ENCODE peak calls at places on chromosomes 11 and 22, in seven cellular contexts. One of them, this sample, is unnamed.

GRCh38 chr22:29782061-29782845 is 15.1 kb downstream of the UQCR10 start:
- DNase-seq in fibroblast of mammary gland: no peak
- DNase-seq in cardiac fibroblast: peak
- DNase-seq in OCI-LY7: no peak
- DNase-seq in foreskin fibroblast: no peak
- DNase-seq in choroid plexus epithelial cell: peak
- DNase-seq in IMR-90: peak
- DNase-seq in this sample: no peak

GRCh38 chr22:48089601-48090331 is 1327.3 kb downstream of the TBC1D22A start:
- DNase-seq in fibroblast of mammary gland: peak
- DNase-seq in cardiac fibroblast: peak
- DNase-seq in OCI-LY7: no peak
- DNase-seq in foreskin fibroblast: no peak
- DNase-seq in choroid plexus epithelial cell: peak
- DNase-seq in IMR-90: no peak
- DNase-seq in this sample: no peak

GRCh38 chr11:18540207-18541009 is 13.7 kb upstream of the TSG101 start:
- DNase-seq in fibroblast of mammary gland: peak
- DNase-seq in cardiac fibroblast: peak
- DNase-seq in OCI-LY7: peak
- DNase-seq in foreskin fibroblast: no peak
- DNase-seq in choroid plexus epithelial cell: peak
- DNase-seq in IMR-90: peak
- DNase-seq in this sample: no peak

GRCh38 chr11:85961930-85962363 is 106.8 kb downstream of the CCDC83 start:
- DNase-seq in fibroblast of mammary gland: peak
- DNase-seq in cardiac fibroblast: peak
- DNase-seq in OCI-LY7: no peak
- DNase-seq in foreskin fibroblast: peak
- DNase-seq in choroid plexus epithelial cell: peak
- DNase-seq in IMR-90: peak
- DNase-seq in this sample: no peak

GRCh38 chr11:122720482-122720881 is 65.0 kb downstream of the UBASH3B start:
- DNase-seq in fibroblast of mammary gland: no peak
- DNase-seq in cardiac fibroblast: peak
- DNase-seq in OCI-LY7: peak
- DNase-seq in foreskin fibroblast: no peak
- DNase-seq in choroid plexus epithelial cell: no peak
- DNase-seq in IMR-90: no peak
- DNase-seq in this sample: no peak

GRCh38 chr11:29989181-29989580 is 27.6 kb downstream of the KCNA4 start:
- DNase-seq in fibroblast of mammary gland: peak
- DNase-seq in cardiac fibroblast: no peak
- DNase-seq in OCI-LY7: no peak
- DNase-seq in foreskin fibroblast: no peak
- DNase-seq in choroid plexus epithelial cell: no peak
- DNase-seq in IMR-90: no peak
- DNase-seq in this sample: no peak

GRCh38 chr11:57751676-57752253 is at the start of gene BTBD18:
- DNase-seq in fibroblast of mammary gland: peak
- DNase-seq in cardiac fibroblast: peak
- DNase-seq in OCI-LY7: peak
- DNase-seq in foreskin fibroblast: no peak
- DNase-seq in choroid plexus epithelial cell: peak
- DNase-seq in IMR-90: peak
- DNase-seq in this sample: no peak

GRCh38 chr11:111923351-111923788 is 4.7 kb downstream of the C11orf52 start:
- DNase-seq in fibroblast of mammary gland: peak
- DNase-seq in cardiac fibroblast: peak
- DNase-seq in OCI-LY7: no peak
- DNase-seq in foreskin fibroblast: no peak
- DNase-seq in choroid plexus epithelial cell: peak
- DNase-seq in IMR-90: peak
- DNase-seq in this sample: no peak

GRCh38 chr11:125951731-125952130 is 5.9 kb downstream of the VSIG10L2 start:
- DNase-seq in fibroblast of mammary gland: no peak
- DNase-seq in cardiac fibroblast: no peak
- DNase-seq in OCI-LY7: no peak
- DNase-seq in foreskin fibroblast: no peak
- DNase-seq in choroid plexus epithelial cell: no peak
- DNase-seq in IMR-90: no peak
- DNase-seq in this sample: no peak

GRCh38 chr11:83972536-83972935 is 686.4 kb upstream of the CCDC90B start:
- DNase-seq in fibroblast of mammary gland: no peak
- DNase-seq in cardiac fibroblast: no peak
- DNase-seq in OCI-LY7: no peak
- DNase-seq in foreskin fibroblast: no peak
- DNase-seq in choroid plexus epithelial cell: no peak
- DNase-seq in IMR-90: no peak
- DNase-seq in this sample: no peak

GRCh38 chr22:48672387-48672786 is 1155.3 kb downstream of the BRD1 start:
- DNase-seq in fibroblast of mammary gland: no peak
- DNase-seq in cardiac fibroblast: no peak
- DNase-seq in OCI-LY7: no peak
- DNase-seq in foreskin fibroblast: no peak
- DNase-seq in choroid plexus epithelial cell: no peak
- DNase-seq in IMR-90: no peak
- DNase-seq in this sample: no peak

GRCh38 chr11:864928-865327 is 22.3 kb downstream of the TSPAN4 start:
- DNase-seq in fibroblast of mammary gland: no peak
- DNase-seq in cardiac fibroblast: no peak
- DNase-seq in OCI-LY7: no peak
- DNase-seq in foreskin fibroblast: no peak
- DNase-seq in choroid plexus epithelial cell: no peak
- DNase-seq in IMR-90: no peak
- DNase-seq in this sample: no peak

GRCh38 chr11:115760528-115760837 is 256.3 kb upstream of the CADM1 start:
- DNase-seq in fibroblast of mammary gland: no peak
- DNase-seq in cardiac fibroblast: no peak
- DNase-seq in OCI-LY7: no peak
- DNase-seq in foreskin fibroblast: no peak
- DNase-seq in choroid plexus epithelial cell: no peak
- DNase-seq in IMR-90: no peak
- DNase-seq in this sample: no peak
- H3K4me3 ChIP-seq in fibroblast of mammary gland: no peak
- H3K4me3 ChIP-seq in cardiac fibroblast: no peak
- H3K4me3 ChIP-seq in OCI-LY7: no peak
- H3K4me3 ChIP-seq in foreskin fibroblast: peak
- H3K4me3 ChIP-seq in choroid plexus epithelial cell: no peak
- H3K4me3 ChIP-seq in IMR-90: peak
- H3K4me3 ChIP-seq in this sample: peak

DNA sequence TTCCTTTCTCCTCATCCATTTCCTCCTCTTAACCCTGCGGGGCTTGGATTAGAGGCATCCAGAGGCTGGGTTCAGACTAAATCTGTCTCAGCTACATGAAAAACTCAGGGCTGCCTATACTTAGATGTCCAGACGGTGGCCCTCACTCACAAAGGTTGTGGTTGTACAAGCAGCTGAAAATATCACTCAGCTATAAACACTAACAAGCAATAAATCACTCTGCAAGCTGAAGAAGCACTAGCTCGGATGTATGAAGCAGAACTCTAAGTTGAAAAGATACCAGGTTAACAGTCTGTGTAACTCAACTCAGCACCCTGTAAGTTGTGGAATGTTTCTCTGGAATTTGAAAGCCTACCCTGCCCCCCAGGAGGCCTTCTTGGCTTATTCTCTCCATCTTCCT is 82.9 kb downstream of the EXT2 start:
- DNase-seq in fibroblast of mammary gland: peak
- DNase-seq in cardiac fibroblast: peak
- DNase-seq in OCI-LY7: no peak
- DNase-seq in foreskin fibroblast: peak
- DNase-seq in choroid plexus epithelial cell: peak
- DNase-seq in IMR-90: peak
- DNase-seq in this sample: peak
- TF ChIP-seq CTCF in fibroblast of mammary gland: no peak
- TF ChIP-seq CTCF in cardiac fibroblast: peak
- TF ChIP-seq CTCF in OCI-LY7: no peak
- TF ChIP-seq CTCF in foreskin fibroblast: peak
- TF ChIP-seq CTCF in choroid plexus epithelial cell: peak
- TF ChIP-seq CTCF in IMR-90: peak
- TF ChIP-seq CTCF in this sample: peak

DNA sequence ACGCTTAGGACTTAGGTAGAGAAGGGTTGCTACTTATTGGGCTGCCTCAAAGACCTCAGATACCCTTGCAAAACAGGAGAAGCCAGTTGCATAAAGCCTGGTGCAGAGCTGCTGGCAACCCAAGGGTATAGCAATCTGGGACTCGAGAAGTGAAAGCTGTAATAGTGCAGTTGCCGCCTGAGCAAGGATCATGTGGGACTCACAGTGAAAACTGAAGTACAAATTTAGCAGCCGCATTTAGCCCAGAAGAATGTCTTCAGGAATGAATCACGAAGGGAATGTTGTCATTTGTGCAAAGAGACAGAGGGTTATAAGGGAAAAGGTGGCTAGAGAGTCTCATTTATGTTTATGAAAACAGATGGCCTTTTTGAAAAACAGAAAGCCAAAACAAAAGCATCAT is 267.2 kb downstream of the TENM4 start:
- DNase-seq in fibroblast of mammary gland: peak
- DNase-seq in cardiac fibroblast: peak
- DNase-seq in OCI-LY7: no peak
- DNase-seq in foreskin fibroblast: peak
- DNase-seq in choroid plexus epithelial cell: peak
- DNase-seq in IMR-90: peak
- DNase-seq in this sample: peak
- H3K4me3 ChIP-seq in fibroblast of mammary gland: no peak
- H3K4me3 ChIP-seq in cardiac fibroblast: no peak
- H3K4me3 ChIP-seq in OCI-LY7: no peak
- H3K4me3 ChIP-seq in foreskin fibroblast: peak
- H3K4me3 ChIP-seq in choroid plexus epithelial cell: no peak
- H3K4me3 ChIP-seq in IMR-90: no peak
- H3K4me3 ChIP-seq in this sample: no peak

DNA sequence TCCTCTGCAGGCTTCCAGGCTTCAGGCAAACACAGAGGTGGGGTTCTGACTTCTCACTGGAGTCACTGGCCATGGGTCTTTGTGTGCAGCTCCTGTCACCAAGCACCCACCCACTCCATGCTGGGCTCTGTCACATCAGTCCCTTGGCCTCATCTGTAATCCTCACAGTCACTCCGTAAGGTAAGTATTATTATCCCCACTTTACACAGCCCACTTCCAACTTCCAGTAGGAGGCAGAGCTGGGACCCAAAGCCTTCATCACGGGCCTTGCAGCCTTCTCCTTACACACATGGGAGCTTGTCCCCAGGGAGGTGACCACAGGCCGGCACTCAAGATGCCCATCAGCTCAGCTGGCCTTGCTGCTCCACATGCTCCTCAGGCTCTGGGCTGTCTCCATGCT is 266.7 kb upstream of the B3GAT1 start:
- DNase-seq in fibroblast of mammary gland: no peak
- DNase-seq in cardiac fibroblast: no peak
- DNase-seq in OCI-LY7: no peak
- DNase-seq in foreskin fibroblast: no peak
- DNase-seq in choroid plexus epithelial cell: no peak
- DNase-seq in IMR-90: no peak
- DNase-seq in this sample: no peak
- TF ChIP-seq CTCF in fibroblast of mammary gland: no peak
- TF ChIP-seq CTCF in cardiac fibroblast: no peak
- TF ChIP-seq CTCF in OCI-LY7: no peak
- TF ChIP-seq CTCF in foreskin fibroblast: no peak
- TF ChIP-seq CTCF in choroid plexus epithelial cell: no peak
- TF ChIP-seq CTCF in IMR-90: no peak
- TF ChIP-seq CTCF in this sample: no peak

GRCh38 chr22:38077595-38077994 is 6.4 kb downstream of the SLC16A8 start:
- DNase-seq in fibroblast of mammary gland: no peak
- DNase-seq in cardiac fibroblast: no peak
- DNase-seq in OCI-LY7: no peak
- DNase-seq in foreskin fibroblast: no peak
- DNase-seq in choroid plexus epithelial cell: no peak
- DNase-seq in IMR-90: no peak
- DNase-seq in this sample: no peak
- H3K4me3 ChIP-seq in fibroblast of mammary gland: no peak
- H3K4me3 ChIP-seq in cardiac fibroblast: no peak
- H3K4me3 ChIP-seq in OCI-LY7: no peak
- H3K4me3 ChIP-seq in foreskin fibroblast: no peak
- H3K4me3 ChIP-seq in choroid plexus epithelial cell: no peak
- H3K4me3 ChIP-seq in IMR-90: no peak
- H3K4me3 ChIP-seq in this sample: no peak

DNA sequence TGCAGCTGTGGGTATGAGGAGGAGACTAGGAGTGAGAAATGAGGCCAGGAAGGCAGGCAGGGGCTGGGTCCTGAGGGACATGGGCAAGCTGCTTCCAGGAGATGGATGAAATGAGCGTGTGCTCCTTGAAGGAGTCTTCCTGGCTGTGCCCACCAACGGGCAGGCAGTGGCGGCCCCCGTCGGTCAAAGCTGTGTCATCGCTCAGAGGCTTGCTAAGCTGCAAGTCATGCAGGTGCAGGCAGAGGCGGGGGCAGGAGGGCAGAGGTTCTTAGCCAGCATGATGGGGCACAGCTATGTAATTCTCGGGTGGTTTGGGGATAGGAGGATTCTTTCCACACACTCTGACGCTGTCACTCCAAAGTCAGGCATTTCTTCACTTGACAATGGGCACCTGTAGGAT is 12.5 kb upstream of the PEX26 start:
- DNase-seq in fibroblast of mammary gland: no peak
- DNase-seq in cardiac fibroblast: no peak
- DNase-seq in OCI-LY7: peak
- DNase-seq in foreskin fibroblast: no peak
- DNase-seq in choroid plexus epithelial cell: no peak
- DNase-seq in IMR-90: no peak
- DNase-seq in this sample: no peak
- TF ChIP-seq CTCF in fibroblast of mammary gland: no peak
- TF ChIP-seq CTCF in cardiac fibroblast: no peak
- TF ChIP-seq CTCF in OCI-LY7: peak
- TF ChIP-seq CTCF in foreskin fibroblast: no peak
- TF ChIP-seq CTCF in choroid plexus epithelial cell: no peak
- TF ChIP-seq CTCF in IMR-90: no peak
- TF ChIP-seq CTCF in this sample: no peak